ENCODE peak calls at places on chromosomes 1 and 21, in seven cellular contexts. D is lung, E is neural crest cell, S is HTR-8/SVneo, K is kidney tubule cell, Q is substantia nigra, Y is AG08395. R is an unnamed sample.

GRCh38 chr1:229341811-229342304 is 989 bp downstream of the CCSAP start:
- DNase-seq in D (no peak), E (peak), S (peak), K (peak), Q (no peak), Y (no peak), R (no peak)

GRCh38 chr1:12063141-12064072 is at the start of gene TNFRSF8:
- DNase-seq in D (no peak), E (no peak), S (no peak), K (no peak), Q (no peak), Y (no peak), R (no peak)

GRCh38 chr1:32619701-32620485 is 30.5 kb downstream of the ZBTB8OS start:
- DNase-seq in D (no peak), E (no peak), S (no peak), K (no peak), Q (no peak), Y (peak), R (no peak)

GRCh38 chr1:6621429-6622391 is 3.0 kb upstream of the THAP3 start:
- DNase-seq in D (no peak), E (no peak), S (no peak), K (no peak), Q (no peak), Y (no peak), R (no peak)

GRCh38 chr1:155254714-155255242 is 505 bp downstream of the ENTREP3 start:
- DNase-seq in D (no peak), E (no peak), S (no peak), K (peak), Q (no peak), Y (peak), R (no peak)

GRCh38 chr1:192303029-192303428 is 13.8 kb upstream of the RGS21 start:
- DNase-seq in D (no peak), E (no peak), S (no peak), K (peak), Q (no peak), Y (no peak), R (no peak)

GRCh38 chr21:45455321-45456013 is 50.5 kb downstream of the COL18A1 start:
- DNase-seq in D (no peak), E (no peak), S (no peak), K (peak), Q (no peak), Y (peak), R (no peak)

GRCh38 chr1:42211224-42211623 is 46.7 kb upstream of the GUCA2A start:
- DNase-seq in D (no peak), E (no peak), S (no peak), K (peak), Q (no peak), Y (peak), R (no peak)

GRCh38 chr1:108816049-108816882 is 40.6 kb downstream of the AKNAD1 start:
- DNase-seq in D (peak), E (peak), S (peak), K (peak), Q (peak), Y (peak), R (peak)

GRCh38 chr1:9112961-9113880 is 15.7 kb downstream of the GPR157 start:
- DNase-seq in D (no peak), E (no peak), S (no peak), K (peak), Q (no peak), Y (no peak), R (no peak)

GRCh38 chr1:183281039-183281438 is 95.0 kb downstream of the LAMC2 start:
- DNase-seq in D (peak), E (no peak), S (no peak), K (no peak), Q (no peak), Y (peak), R (peak)

GRCh38 chr1:163872067-163872466 is 550.3 kb downstream of the NUF2 start:
- DNase-seq in D (no peak), E (no peak), S (no peak), K (no peak), Q (no peak), Y (no peak), R (no peak)

GRCh38 chr1:23558140-23558871 is 995 bp downstream of the ID3 start:
- DNase-seq in D (peak), E (no peak), S (no peak), K (peak), Q (no peak), Y (peak), R (no peak)

GRCh38 chr1:19844726-19845125 is 29.6 kb upstream of the RNF186 start:
- DNase-seq in D (no peak), E (no peak), S (no peak), K (no peak), Q (no peak), Y (no peak), R (no peak)

GRCh38 chr1:61247051-61247854 is 164.9 kb downstream of the NFIA start:
- DNase-seq in D (no peak), E (no peak), S (no peak), K (no peak), Q (no peak), Y (no peak), R (no peak)

GRCh38 chr1:66791621-66792610 is 9.2 kb downstream of the INSL5 start:
- DNase-seq in D (no peak), E (no peak), S (no peak), K (no peak), Q (no peak), Y (no peak), R (no peak)

GRCh38 chr21:42158846-42159245 is 60.1 kb upstream of the ABCG1 start:
- DNase-seq in D (no peak), E (no peak), S (no peak), K (no peak), Q (no peak), Y (no peak), R (no peak)

GRCh38 chr1:46533179-46533864 is 18.1 kb downstream of the KNCN start:
- DNase-seq in D (no peak), E (peak), S (no peak), K (peak), Q (no peak), Y (peak), R (no peak)

GRCh38 chr1:8194481-8195227 is 123.3 kb upstream of the SLC45A1 start:
- DNase-seq in D (no peak), E (no peak), S (no peak), K (peak), Q (no peak), Y (peak), R (no peak)

GRCh38 chr21:34129971-34130597 is 56.7 kb downstream of the MRPS6 start:
- DNase-seq in D (no peak), E (no peak), S (no peak), K (no peak), Q (no peak), Y (no peak), R (no peak)

GRCh38 chr1:15283500-15283899 is 36.5 kb downstream of the FHAD1 start:
- DNase-seq in D (no peak), E (no peak), S (peak), K (peak), Q (no peak), Y (no peak), R (no peak)

GRCh38 chr1:203173566-203173965 is 2.1 kb downstream of the MYBPH start:
- DNase-seq in D (no peak), E (no peak), S (no peak), K (peak), Q (no peak), Y (no peak), R (no peak)

GRCh38 chr1:100584761-100585745 is 47.1 kb downstream of the GPR88 start:
- DNase-seq in D (no peak), E (no peak), S (no peak), K (peak), Q (no peak), Y (peak), R (no peak)